ENCODE peak calls at places on chromosomes 5 and 9, in six cellular contexts. Z, D, V, Q, W and L are unnamed samples.

GRCh38 chr5:130963798-130964197 is 201.3 kb downstream of the HINT1 start:
- DNase-seq in Z (no peak), D (no peak), V (no peak), Q (no peak), W (no peak), L (no peak)

GRCh38 chr5:81288021-81288433 is 13.4 kb upstream of the ZCCHC9 start:
- DNase-seq in Z (no peak), D (no peak), V (no peak), Q (no peak), W (no peak), L (no peak)

GRCh38 chr9:76996700-76997099 is 22.8 kb upstream of the FOXB2 start:
- DNase-seq in Z (peak), D (no peak), V (peak), Q (peak), W (no peak), L (peak)

GRCh38 chr5:126503602-126504104 is 80.4 kb downstream of the GRAMD2B start:
- DNase-seq in Z (no peak), D (peak), V (no peak), Q (no peak), W (no peak), L (no peak)

GRCh38 chr9:86794356-86795046 is 152.8 kb downstream of the GAS1 start:
- DNase-seq in Z (no peak), D (peak), V (no peak), Q (no peak), W (peak), L (no peak)

GRCh38 chr9:89078860-89079259 is 87.6 kb downstream of the S1PR3 start:
- DNase-seq in Z (no peak), D (peak), V (no peak), Q (no peak), W (no peak), L (no peak)

GRCh38 chr9:101408374-101409078 is 9.9 kb downstream of the ZNF189 start:
- DNase-seq in Z (no peak), D (peak), V (no peak), Q (no peak), W (no peak), L (no peak)

GRCh38 chr9:38423273-38423938 is 848 bp downstream of the IGFBPL1 start:
- DNase-seq in Z (no peak), D (no peak), V (no peak), Q (no peak), W (no peak), L (no peak)

GRCh38 chr5:10338996-10339903 is 14.2 kb upstream of the MARCHF6 start:
- DNase-seq in Z (no peak), D (no peak), V (no peak), Q (peak), W (no peak), L (no peak)

GRCh38 chr9:117672397-117672796 is 31.8 kb upstream of the TLR4 start:
- DNase-seq in Z (no peak), D (no peak), V (no peak), Q (no peak), W (no peak), L (no peak)

GRCh38 chr9:20043035-20043434 is 254.2 kb upstream of the SLC24A2 start:
- DNase-seq in Z (no peak), D (no peak), V (no peak), Q (no peak), W (no peak), L (no peak)

GRCh38 chr5:39427633-39428032 is 2.9 kb upstream of the DAB2 start:
- DNase-seq in Z (no peak), D (no peak), V (no peak), Q (no peak), W (no peak), L (no peak)

GRCh38 chr9:75447281-75447680 is 359.0 kb downstream of the OSTF1 start:
- DNase-seq in Z (no peak), D (no peak), V (no peak), Q (no peak), W (no peak), L (no peak)

GRCh38 chr5:82799346-82800077 is 277.7 kb downstream of the TMEM167A start:
- DNase-seq in Z (no peak), D (peak), V (no peak), Q (no peak), W (no peak), L (no peak)

GRCh38 chr9:127838375-127839078 is 15.9 kb downstream of the ENG start:
- DNase-seq in Z (peak), D (peak), V (peak), Q (no peak), W (no peak), L (no peak)

GRCh38 chr5:68798877-68799276 is 294.9 kb upstream of the SLC30A5 start:
- DNase-seq in Z (no peak), D (no peak), V (no peak), Q (no peak), W (no peak), L (no peak)

GRCh38 chr9:123131258-123131657 is 97.8 kb downstream of the GPR21 start:
- DNase-seq in Z (no peak), D (peak), V (no peak), Q (peak), W (peak), L (no peak)

GRCh38 chr5:89729623-89730390 is 679.7 kb downstream of the CETN3 start:
- DNase-seq in Z (no peak), D (no peak), V (no peak), Q (no peak), W (peak), L (no peak)

GRCh38 chr9:22008662-22009562 is at the start of gene CDKN2B:
- DNase-seq in Z (peak), D (peak), V (peak), Q (peak), W (peak), L (peak)

GRCh38 chr5:139649082-139649991 is 1.2 kb downstream of the CXXC5 start:
- DNase-seq in Z (no peak), D (no peak), V (peak), Q (peak), W (no peak), L (peak)

GRCh38 chr5:135448071-135448704 is 1.0 kb upstream of the DCANP1 start:
- DNase-seq in Z (no peak), D (no peak), V (no peak), Q (no peak), W (no peak), L (no peak)

GRCh38 chr9:1005043-1005667 is 28.7 kb downstream of the DMRT3 start:
- DNase-seq in Z (peak), D (peak), V (no peak), Q (peak), W (peak), L (peak)

GRCh38 chr9:95516736-95517558 is at the start of gene PTCH1:
- DNase-seq in Z (peak), D (peak), V (peak), Q (peak), W (no peak), L (peak)

GRCh38 chr5:133006653-133007052 is 19.7 kb downstream of the ZCCHC10 start:
- DNase-seq in Z (no peak), D (no peak), V (no peak), Q (no peak), W (no peak), L (no peak)

GRCh38 chr5:180130291-180130869 is 58.8 kb upstream of the RNF130 start:
- DNase-seq in Z (no peak), D (no peak), V (no peak), Q (no peak), W (no peak), L (no peak)

GRCh38 chr5:68216737-68217231 is 1.2 kb downstream of the PIK3R1 start:
- DNase-seq in Z (no peak), D (peak), V (no peak), Q (peak), W (no peak), L (no peak)

GRCh38 chr9:18184034-18184800 is 289.7 kb upstream of the ADAMTSL1 start:
- DNase-seq in Z (peak), D (no peak), V (no peak), Q (no peak), W (no peak), L (no peak)

GRCh38 chr5:91556-92263 is at the start of gene PLEKHG4B:
- DNase-seq in Z (no peak), D (no peak), V (peak), Q (peak), W (no peak), L (peak)

DNA sequence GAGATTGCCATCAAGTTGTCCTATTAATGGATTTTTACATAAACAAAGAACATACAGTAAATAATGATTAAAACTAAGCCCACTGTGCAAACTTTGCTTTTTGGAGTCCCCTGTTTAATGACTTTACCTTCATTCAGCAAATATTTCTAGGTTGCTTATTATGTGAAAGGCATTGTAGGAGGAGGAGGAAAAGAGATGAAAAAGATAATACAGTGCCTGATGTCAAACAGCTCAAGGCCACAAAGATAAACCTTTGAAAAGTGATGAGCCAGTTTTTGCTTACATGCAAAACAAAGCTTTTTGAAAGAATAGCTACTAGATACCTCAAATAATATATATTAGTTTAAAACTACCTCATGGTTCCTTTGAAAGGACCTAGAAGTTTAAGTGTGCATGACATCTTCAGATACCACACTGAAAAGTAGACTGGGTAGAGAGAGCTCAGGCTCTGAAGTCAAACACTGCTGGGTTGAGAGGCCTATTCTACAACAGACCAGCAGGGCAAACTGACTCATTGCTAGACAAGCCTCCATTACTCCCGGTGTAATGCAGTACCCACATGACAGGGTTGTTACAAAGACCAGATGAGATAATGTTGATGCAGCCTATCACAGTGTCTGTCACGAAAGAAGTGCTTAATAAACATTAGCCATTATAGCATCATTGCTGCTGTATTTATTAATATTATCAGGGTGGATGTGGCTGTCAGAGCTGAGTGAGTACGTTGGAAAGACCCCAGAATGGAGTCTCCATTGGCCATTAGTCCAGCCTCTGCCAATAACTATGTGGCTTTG is 11.8 kb downstream of the DEPDC1B start:
- DNase-seq in Z (peak), D (peak), V (no peak), Q (peak), W (no peak), L (no peak)
- TF ChIP-seq CTCF in Z (peak), D (peak), V (no peak), Q (peak), W (peak), L (peak)

GRCh38 chr9:129620669-129621295 is at the start of gene C9orf50:
- DNase-seq in Z (no peak), D (no peak), V (no peak), Q (no peak), W (no peak), L (peak)

GRCh38 chr9:129624168-129624759 is 1.7 kb upstream of the NTMT1 start:
- DNase-seq in Z (peak), D (peak), V (peak), Q (peak), W (no peak), L (peak)

GRCh38 chr9:129617167-129617566 is 3.7 kb downstream of the C9orf50 start:
- DNase-seq in Z (peak), D (peak), V (no peak), Q (peak), W (no peak), L (no peak)

GRCh38 chr9:129623331-129623730 is 2.4 kb upstream of the C9orf50 start:
- DNase-seq in Z (no peak), D (peak), V (no peak), Q (no peak), W (no peak), L (no peak)

GRCh38 chr9:129619787-129620668 is 873 bp downstream of the C9orf50 start:
- DNase-seq in Z (no peak), D (no peak), V (peak), Q (peak), W (no peak), L (peak)
- TF ChIP-seq CTCF in Z (no peak), D (peak), V (no peak), Q (peak), W (peak), L (no peak)

DNA sequence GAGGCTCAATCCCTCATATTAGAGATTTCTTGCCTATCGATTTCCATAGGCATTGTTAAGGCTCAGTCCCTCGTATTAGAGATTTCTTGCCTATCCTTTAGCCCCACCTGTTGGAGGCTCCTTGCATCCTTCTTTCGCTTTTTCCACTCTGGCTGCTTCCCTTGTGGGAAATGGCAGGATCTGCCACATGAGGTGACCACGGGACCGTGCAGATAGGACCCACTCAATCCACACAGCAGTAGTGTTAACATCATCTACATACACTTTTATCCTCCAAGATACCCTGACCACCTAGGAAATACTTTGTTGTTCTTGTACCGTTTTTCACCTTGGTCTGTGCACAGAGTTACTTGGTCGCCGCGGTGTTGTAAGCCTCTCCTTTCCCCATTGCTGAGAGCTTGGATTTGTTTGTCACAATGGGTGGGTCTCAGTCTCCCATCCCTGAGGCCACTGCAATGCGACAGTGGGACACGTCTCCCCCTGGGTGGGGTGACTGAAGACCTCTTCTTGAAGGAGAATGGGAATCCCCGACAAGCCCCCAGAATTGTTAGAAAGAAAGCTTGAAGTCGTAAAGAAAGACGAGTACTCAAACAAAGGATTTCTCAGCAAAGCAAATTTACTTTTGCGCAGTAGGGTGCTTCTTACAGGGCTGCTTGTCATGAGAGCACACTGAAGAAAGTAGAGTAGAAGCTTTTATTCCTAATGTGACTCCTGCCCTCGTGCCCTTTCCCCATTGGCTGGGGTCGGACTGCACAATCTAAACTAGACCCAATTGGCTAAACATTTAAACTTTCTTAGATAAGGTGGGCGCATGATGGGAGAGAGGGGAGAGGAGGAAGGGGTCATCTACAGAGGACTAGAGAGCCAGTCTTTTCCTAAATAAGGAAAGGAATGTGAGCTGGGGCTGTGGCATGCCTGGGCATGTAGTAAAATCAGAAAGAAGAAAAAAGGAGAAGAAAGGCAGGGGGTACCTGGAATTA is 19.8 kb downstream of the IFT74 start:
- DNase-seq in Z (peak), D (peak), V (peak), Q (peak), W (peak), L (no peak)
- TF ChIP-seq CTCF in Z (peak), D (peak), V (peak), Q (peak), W (peak), L (no peak)

GRCh38 chr9:6910497-6910896 is 152.7 kb downstream of the KDM4C start:
- DNase-seq in Z (no peak), D (no peak), V (no peak), Q (no peak), W (no peak), L (no peak)

GRCh38 chr9:6909186-6909585 is 151.4 kb downstream of the KDM4C start:
- DNase-seq in Z (no peak), D (no peak), V (no peak), Q (no peak), W (no peak), L (no peak)

GRCh38 chr9:6907772-6908381 is 150.1 kb downstream of the KDM4C start:
- DNase-seq in Z (no peak), D (peak), V (peak), Q (no peak), W (peak), L (no peak)

GRCh38 chr9:6911901-6912650 is 154.3 kb downstream of the KDM4C start:
- DNase-seq in Z (no peak), D (no peak), V (no peak), Q (no peak), W (no peak), L (no peak)

GRCh38 chr9:6910032-6910431 is 152.3 kb downstream of the KDM4C start:
- DNase-seq in Z (no peak), D (peak), V (no peak), Q (no peak), W (no peak), L (no peak)
- TF ChIP-seq CTCF in Z (no peak), D (peak), V (peak), Q (peak), W (peak), L (peak)

DNA sequence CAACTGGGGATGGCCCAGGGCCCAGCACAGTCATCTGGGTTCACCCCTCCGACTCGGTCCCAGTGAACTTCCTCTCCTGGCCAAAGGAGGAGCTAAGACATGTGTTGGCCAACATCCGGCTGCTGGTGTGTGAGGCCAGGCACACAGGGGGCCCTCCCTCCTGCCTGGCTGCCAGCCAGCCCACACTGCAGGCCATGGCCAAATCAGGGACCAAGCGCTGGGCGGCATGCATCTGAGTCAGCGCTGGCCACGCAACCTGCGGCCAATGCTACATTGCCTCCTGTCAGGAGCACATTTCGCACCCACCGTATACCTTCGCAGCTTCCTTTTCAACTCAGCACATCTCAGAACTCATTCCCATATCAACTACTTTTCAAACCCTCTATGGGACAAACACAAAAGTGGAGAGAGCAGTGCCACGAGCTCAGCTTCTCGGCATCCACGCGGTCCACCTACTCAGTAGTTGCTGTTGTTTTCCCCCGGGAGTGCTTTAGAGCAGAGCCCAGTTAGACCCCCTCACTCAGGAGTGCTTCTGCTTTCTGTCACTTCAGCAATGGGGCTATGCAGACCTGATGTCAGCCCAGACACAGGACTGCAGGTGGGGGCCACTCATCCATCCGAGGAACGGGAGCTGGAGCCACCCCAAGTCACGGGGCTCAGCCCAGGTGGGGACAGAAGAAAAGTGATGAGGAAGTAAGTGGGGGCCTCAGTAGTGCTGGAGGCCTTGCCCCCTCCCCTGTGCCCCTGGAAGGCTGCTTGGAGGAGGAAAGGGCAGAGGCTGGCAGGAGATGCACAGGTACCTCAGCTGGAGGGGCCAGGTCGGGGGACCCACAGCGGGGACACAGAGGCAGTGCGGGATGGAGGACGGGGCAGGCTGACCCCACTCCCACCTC is 13.9 kb downstream of the NINJ1 start:
- DNase-seq in Z (peak), D (peak), V (peak), Q (no peak), W (peak), L (peak)
- TF ChIP-seq CTCF in Z (peak), D (peak), V (no peak), Q (peak), W (peak), L (no peak)